ENCODE peak calls at places on chromosomes 4 and X, in four cellular contexts. P is HEK293T, B is GM12878, R is K562. X is an unnamed sample.
A peak's percentile ranks its signal among the peaks of the same experiment; 100 is the strongest.

GRCh38 chrX:133497356-133497755 is 82.1 kb upstream of the GPC4 start:
- DNase-seq in P (no peak), B (no peak), R (no peak), X (no peak)

GRCh38 chrX:120664081-120664480 is 34.2 kb upstream of the C1GALT1C1 start:
- DNase-seq in P (no peak), B (no peak), R (no peak), X (peak; percentile 7)

GRCh38 chrX:110167952-110168451 is 149.9 kb downstream of the AMMECR1 start:
- DNase-seq in P (peak; percentile 80), B (no peak), R (peak; percentile 75), X (no peak)

GRCh38 chrX:41023098-41023497 is 62.1 kb upstream of the USP9X start:
- DNase-seq in P (no peak), B (no peak), R (no peak), X (no peak)

GRCh38 chr4:24472514-24473308 is 111.6 kb downstream of the DHX15 start:
- DNase-seq in P (peak; percentile 70), B (no peak), R (peak; percentile 78), X (peak; percentile 50)

GRCh38 chrX:70262952-70263567 is 3.1 kb upstream of the P2RY4 start:
- DNase-seq in P (peak; percentile 62), B (no peak), R (peak; percentile 51), X (peak; percentile 23)

GRCh38 chr4:154329268-154329858 is 162.2 kb downstream of the DCHS2 start:
- DNase-seq in P (peak; percentile 24), B (no peak), R (peak; percentile 11), X (peak; percentile 3)

GRCh38 chrX:109261279-109261678 is 220.6 kb downstream of the GUCY2F start:
- DNase-seq in P (no peak), B (no peak), R (no peak), X (no peak)

GRCh38 chrX:69556094-69557011 is 52.2 kb downstream of the NALF2 start:
- DNase-seq in P (peak; percentile 12), B (no peak), R (peak; percentile 26), X (peak; percentile 99)

GRCh38 chr4:123291329-123291728 is 105.3 kb upstream of the SPRY1 start:
- DNase-seq in P (no peak), B (no peak), R (no peak), X (no peak)

GRCh38 chrX:30887288-30887687 is 1.8 kb downstream of the TAB3 start:
- DNase-seq in P (no peak), B (no peak), R (no peak), X (no peak)

GRCh38 chr4:94455081-94455480 is 3.3 kb downstream of the PDLIM5 start:
- DNase-seq in P (no peak), B (no peak), R (peak; percentile 22), X (peak; percentile 68)

GRCh38 chrX:41664307-41665299 is 24.2 kb upstream of the GPR34 start:
- DNase-seq in P (no peak), B (no peak), R (no peak), X (no peak)

GRCh38 chrX:96650023-96650422 is 34.6 kb upstream of the DIAPH2 start:
- DNase-seq in P (no peak), B (no peak), R (no peak), X (no peak)

GRCh38 chrX:24203072-24203808 is 53.7 kb downstream of the ZFX start:
- DNase-seq in P (no peak), B (no peak), R (no peak), X (no peak)

GRCh38 chr4:55682295-55682694 is 46.2 kb upstream of the NMU start:
- DNase-seq in P (no peak), B (no peak), R (no peak), X (no peak)

GRCh38 chrX:69607616-69608015 is 8.3 kb upstream of the EDA start:
- DNase-seq in P (no peak), B (no peak), R (no peak), X (no peak)

GRCh38 chr4:134911941-134912340 is 710.4 kb upstream of the PABPC4L start:
- DNase-seq in P (no peak), B (no peak), R (no peak), X (no peak)

GRCh38 chr4:70654605-70655011 is 11.7 kb downstream of the JCHAIN start:
- DNase-seq in P (no peak), B (no peak), R (peak; percentile 57), X (no peak)

GRCh38 chrX:152930516-152930915 is 32.6 kb downstream of the ZNF185 start:
- DNase-seq in P (no peak), B (no peak), R (no peak), X (no peak)

GRCh38 chrX:7334253-7334935 is 186.4 kb upstream of the PUDP start:
- DNase-seq in P (no peak), B (no peak), R (no peak), X (no peak)

GRCh38 chr4:104351696-104352095 is 143.0 kb downstream of the CXXC4 start:
- DNase-seq in P (no peak), B (no peak), R (no peak), X (no peak)

GRCh38 chr4:173448557-173448918 is 49.6 kb upstream of the SCRG1 start:
- DNase-seq in P (no peak), B (no peak), R (no peak), X (no peak)

GRCh38 chr4:161002386-161002785 is 1161.4 kb downstream of the FSTL5 start:
- DNase-seq in P (no peak), B (no peak), R (no peak), X (no peak)

GRCh38 chrX:119981286-119982070 is 37.9 kb upstream of the NKAP start:
- DNase-seq in P (peak; percentile 73), B (no peak), R (peak; percentile 51), X (peak; percentile 3)

GRCh38 chr4:83217721-83218522 is 66.7 kb downstream of the COQ2 start:
- DNase-seq in P (no peak), B (peak; percentile 99), R (no peak), X (no peak)

GRCh38 chrX:153922932-153923857 is 2.9 kb downstream of the ARHGAP4 start:
- DNase-seq in P (peak; percentile 72), B (no peak), R (no peak), X (no peak)

GRCh38 chr4:127737295-127737694 is 7.1 kb downstream of the SLC25A31 start:
- DNase-seq in P (no peak), B (no peak), R (peak; percentile 27), X (no peak)

GRCh38 chr4:127731406-127731805 is 1.2 kb downstream of the SLC25A31 start:
- DNase-seq in P (no peak), B (no peak), R (no peak), X (no peak)

GRCh38 chr4:127730142-127730913 is at the start of gene SLC25A31:
- DNase-seq in P (no peak), B (no peak), R (no peak), X (no peak)

GRCh38 chr4:127734976-127735375 is 4.8 kb downstream of the SLC25A31 start:
- DNase-seq in P (no peak), B (no peak), R (no peak), X (no peak)

DNA sequence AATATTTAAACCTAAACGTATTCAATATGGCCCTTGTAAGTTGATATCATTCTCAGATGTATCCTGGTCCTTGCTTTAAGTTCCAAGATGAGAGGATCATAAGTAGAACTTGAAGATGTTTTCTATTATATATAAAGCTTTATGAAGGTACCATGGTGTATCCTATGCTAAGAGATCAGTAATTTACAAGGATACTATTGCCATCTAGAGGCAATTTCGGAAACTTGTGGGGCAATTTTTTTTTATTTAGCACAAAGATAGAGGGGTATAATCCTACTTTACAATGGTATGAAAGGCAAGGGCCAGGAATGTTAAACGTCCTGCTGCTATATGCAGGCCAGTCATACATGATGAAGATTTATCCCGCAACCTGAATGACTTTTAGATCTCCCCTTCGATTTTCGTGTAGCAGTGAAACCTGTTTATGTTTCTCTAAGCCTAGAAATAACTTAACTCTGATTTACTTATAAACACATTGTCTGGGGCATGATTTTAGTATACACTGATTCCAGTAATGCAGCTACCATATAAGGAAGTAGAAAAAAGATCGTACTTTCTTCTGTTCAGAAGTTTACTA is 2.5 kb downstream of the SLC25A31 start:
- DNase-seq in P (peak; percentile 26), B (peak; percentile 12), R (peak; percentile 42), X (peak; percentile 35)
- TF ChIP-seq FOXK2 in P (no peak), B (no peak), R (no peak), X (no peak)

GRCh38 chr4:147015531-147015930 is 69.9 kb upstream of the TTC29 start:
- DNase-seq in P (no peak), B (no peak), R (no peak), X (no peak)

GRCh38 chr4:147014946-147015345 is 69.3 kb upstream of the TTC29 start:
- DNase-seq in P (no peak), B (no peak), R (no peak), X (no peak)

GRCh38 chr4:147017081-147017480 is 71.4 kb upstream of the TTC29 start:
- DNase-seq in P (no peak), B (no peak), R (no peak), X (no peak)

GRCh38 chr4:147025042-147025441 is 79.4 kb upstream of the TTC29 start:
- DNase-seq in P (no peak), B (no peak), R (no peak), X (no peak)

GRCh38 chr4:147019061-147019460 is 73.4 kb upstream of the TTC29 start:
- DNase-seq in P (peak; percentile 53), B (no peak), R (peak; percentile 43), X (peak; percentile 47)
- TF ChIP-seq FOXK2 in P (no peak), B (no peak), R (no peak), X (no peak)

GRCh38 chr4:112519689-112520597 is 4.0 kb upstream of the NEUROG2 start:
- DNase-seq in P (no peak), B (no peak), R (no peak), X (no peak)

GRCh38 chr4:112520598-112521122 is 4.7 kb upstream of the NEUROG2 start:
- DNase-seq in P (no peak), B (no peak), R (no peak), X (no peak)

GRCh38 chr4:112523008-112523440 is 7.0 kb upstream of the NEUROG2 start:
- DNase-seq in P (no peak), B (no peak), R (peak; percentile 71), X (no peak)

GRCh38 chr4:112522389-112522788 is 6.4 kb upstream of the NEUROG2 start:
- DNase-seq in P (no peak), B (no peak), R (no peak), X (no peak)

DNA sequence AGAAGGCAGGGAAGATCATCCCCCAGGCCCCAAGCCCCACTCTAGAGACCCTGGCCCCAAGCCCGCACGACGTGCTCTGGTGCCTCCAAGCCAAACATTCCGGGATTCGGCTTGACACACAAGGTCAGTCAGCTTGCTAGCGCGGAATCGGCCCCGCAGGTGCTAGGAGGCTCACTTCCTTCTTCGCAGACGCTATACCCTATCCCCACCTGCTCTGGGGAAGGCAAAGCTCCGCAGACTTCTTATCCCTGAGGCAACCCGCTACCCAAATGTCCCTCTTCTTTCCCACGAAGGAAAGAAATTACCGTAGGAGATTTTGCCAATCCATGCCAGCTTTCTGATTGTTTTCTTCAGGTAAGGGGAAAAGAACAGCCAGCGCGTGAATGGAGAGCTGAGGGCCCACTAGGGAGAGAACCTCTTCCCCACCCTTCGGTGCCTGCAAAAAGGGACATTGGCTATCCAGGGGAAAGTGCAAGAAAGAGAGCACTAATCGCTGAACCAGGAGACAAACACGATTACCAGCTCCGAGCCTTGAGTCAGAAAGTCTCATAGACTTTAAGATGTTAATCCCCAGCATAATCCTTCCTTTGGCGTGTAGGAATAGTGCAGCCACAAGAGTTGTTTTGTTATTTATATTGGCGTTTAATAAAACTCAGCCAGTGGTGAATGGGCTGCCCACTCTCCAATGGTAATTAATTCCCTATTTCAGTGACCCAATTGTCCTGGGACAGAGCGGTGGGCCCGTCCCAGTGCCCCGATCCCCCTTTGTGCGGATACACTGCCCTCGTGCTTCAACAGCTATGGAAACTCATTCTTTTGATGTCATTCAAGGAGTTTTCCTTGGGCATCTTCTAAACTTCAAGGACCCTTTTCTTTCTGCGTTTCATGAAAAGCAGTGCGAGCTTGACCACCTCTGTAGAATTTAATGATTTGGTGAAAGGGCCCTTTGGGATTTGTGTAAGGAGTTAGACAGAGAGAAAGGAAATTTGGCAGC is 5.4 kb upstream of the NEUROG2 start:
- DNase-seq in P (no peak), B (no peak), R (no peak), X (no peak)
- TF ChIP-seq FOXK2 in P (no peak), B (no peak), R (no peak), X (no peak)

GRCh38 chr4:108465886-108466491 is 154.4 kb upstream of the RPL34 start:
- DNase-seq in P (no peak), B (no peak), R (no peak), X (no peak)
- TF ChIP-seq FOXK2 in P (no peak), B (no peak), R (no peak), X (no peak)

X was measured in HepG2.